ENCODE peak calls at places on chromosomes 1 and 21, in eight cellular contexts. R, H, M, Q, V, L, N and W are unnamed samples.

GRCh38 chr1:215082532-215083407 is at the start of gene KCNK2:
- DNase-seq in R (no peak), H (no peak), M (no peak), Q (peak; percentile 53), V (peak; percentile 8), L (no peak), N (no peak), W (no peak)

GRCh38 chr21:34333150-34333739 is 30.6 kb upstream of the KCNE2 start:
- DNase-seq in R (no peak), H (no peak), M (no peak), Q (no peak), V (no peak), L (no peak), N (no peak), W (no peak)

GRCh38 chr1:193558491-193559028 is 372.1 kb upstream of the B3GALT2 start:
- DNase-seq in R (no peak), H (no peak), M (no peak), Q (no peak), V (peak; percentile 99), L (no peak), N (no peak), W (no peak)

GRCh38 chr1:104987210-104987609 is 1237.5 kb downstream of the AMY1C start:
- DNase-seq in R (no peak), H (no peak), M (no peak), Q (no peak), V (no peak), L (no peak), N (no peak), W (peak; percentile 34)

GRCh38 chr1:230144765-230145504 is 77.9 kb downstream of the GALNT2 start:
- DNase-seq in R (no peak), H (no peak), M (no peak), Q (no peak), V (no peak), L (no peak), N (no peak), W (no peak)

GRCh38 chr1:157618190-157618589 is 20.3 kb upstream of the FCRL4 start:
- DNase-seq in R (no peak), H (no peak), M (no peak), Q (no peak), V (no peak), L (no peak), N (no peak), W (no peak)

GRCh38 chr1:168469690-168470089 is 74.1 kb downstream of the XCL2 start:
- DNase-seq in R (no peak), H (no peak), M (peak; percentile 14), Q (no peak), V (peak; percentile 85), L (no peak), N (no peak), W (no peak)

GRCh38 chr1:233114159-233114558 is 163.7 kb downstream of the NTPCR start:
- DNase-seq in R (no peak), H (no peak), M (no peak), Q (no peak), V (peak; percentile 83), L (no peak), N (no peak), W (no peak)

GRCh38 chr1:210489491-210489890 is 160.8 kb downstream of the HHAT start:
- DNase-seq in R (no peak), H (no peak), M (no peak), Q (no peak), V (no peak), L (no peak), N (no peak), W (no peak)

GRCh38 chr1:242146640-242147039 is 147.7 kb upstream of the MAP1LC3C start:
- DNase-seq in R (no peak), H (no peak), M (no peak), Q (no peak), V (no peak), L (no peak), N (no peak), W (no peak)

GRCh38 chr1:201255470-201256362 is 27.6 kb upstream of the PKP1 start:
- DNase-seq in R (no peak), H (no peak), M (no peak), Q (no peak), V (no peak), L (no peak), N (no peak), W (no peak)

GRCh38 chr1:182952677-182953444 is at the start of gene SHCBP1L:
- DNase-seq in R (no peak), H (no peak), M (no peak), Q (no peak), V (no peak), L (no peak), N (no peak), W (peak; percentile 6)

GRCh38 chr1:28428990-28429520 is 59.5 kb downstream of the PHACTR4 start:
- DNase-seq in R (no peak), H (no peak), M (no peak), Q (no peak), V (no peak), L (no peak), N (no peak), W (no peak)

GRCh38 chr1:45864765-45865164 is 61.4 kb downstream of the MAST2 start:
- DNase-seq in R (no peak), H (no peak), M (no peak), Q (no peak), V (no peak), L (no peak), N (peak; percentile 84), W (no peak)

GRCh38 chr21:28253971-28254370 is 738.7 kb downstream of the LTN1 start:
- DNase-seq in R (no peak), H (no peak), M (no peak), Q (no peak), V (no peak), L (no peak), N (no peak), W (no peak)

GRCh38 chr1:35345439-35345981 is 77.0 kb downstream of the ZMYM4 start:
- DNase-seq in R (no peak), H (no peak), M (no peak), Q (peak; percentile 75), V (no peak), L (no peak), N (no peak), W (no peak)

GRCh38 chr1:7553042-7553690 is 217.9 kb upstream of the VAMP3 start:
- DNase-seq in R (no peak), H (no peak), M (no peak), Q (peak; percentile 48), V (no peak), L (no peak), N (no peak), W (no peak)

GRCh38 chr1:167152192-167152876 is 58.5 kb downstream of the STYXL2 start:
- DNase-seq in R (no peak), H (no peak), M (no peak), Q (no peak), V (no peak), L (no peak), N (no peak), W (no peak)

GRCh38 chr1:67749844-67750689 is 65.1 kb downstream of the GADD45A start:
- DNase-seq in R (no peak), H (no peak), M (no peak), Q (no peak), V (peak; percentile 92), L (no peak), N (no peak), W (no peak)

GRCh38 chr21:39631842-39632577 is 19.3 kb downstream of the B3GALT5 start:
- DNase-seq in R (no peak), H (no peak), M (no peak), Q (no peak), V (no peak), L (no peak), N (no peak), W (no peak)

GRCh38 chr1:167628754-167629515 is 1.1 kb upstream of the RCSD1 start:
- DNase-seq in R (no peak), H (no peak), M (no peak), Q (no peak), V (no peak), L (no peak), N (no peak), W (no peak)

GRCh38 chr1:80217377-80217986 is 1211.0 kb upstream of the ADGRL4 start:
- DNase-seq in R (no peak), H (no peak), M (no peak), Q (no peak), V (peak; percentile 54), L (no peak), N (peak; percentile 22), W (no peak)

GRCh38 chr21:31599563-31599962 is 59.9 kb upstream of the SOD1 start:
- DNase-seq in R (no peak), H (no peak), M (no peak), Q (no peak), V (no peak), L (no peak), N (no peak), W (no peak)

GRCh38 chr1:215583185-215583692 is 16.1 kb downstream of the KCTD3 start:
- DNase-seq in R (no peak), H (no peak), M (no peak), Q (no peak), V (no peak), L (no peak), N (no peak), W (no peak)

GRCh38 chr1:70499695-70500094 is 88.6 kb downstream of the CTH start:
- DNase-seq in R (no peak), H (no peak), M (no peak), Q (no peak), V (peak; percentile 44), L (no peak), N (no peak), W (no peak)

GRCh38 chr1:35929730-35930592 is 944 bp upstream of the AGO3 start:
- DNase-seq in R (no peak), H (no peak), M (peak; percentile 25), Q (peak; percentile 69), V (peak; percentile 58), L (peak; percentile 29), N (peak; percentile 20), W (no peak)

GRCh38 chr1:21472861-21473260 is 32.9 kb downstream of the NBPF3 start:
- DNase-seq in R (no peak), H (no peak), M (no peak), Q (no peak), V (no peak), L (no peak), N (no peak), W (no peak)